ENCODE peak calls at places on chromosomes 11 and 22, in nine cellular contexts. One of them, this sample, is unnamed.

GRCh38 chr22:45934659-45935341 is 42.2 kb downstream of the WNT7B start:
- DNase-seq in transverse colon: no peak
- DNase-seq in SJCRH30: peak; percentile 23
- DNase-seq in breast epithelium: peak; percentile 62
- DNase-seq in upper lobe of right lung: no peak
- DNase-seq in effector memory CD4-positive, alpha-beta T cell: no peak
- DNase-seq in ovary: peak; percentile 46
- DNase-seq in naive thymus-derived CD4-positive, alpha-beta T cell: no peak
- DNase-seq in mesenchymal stem cell: peak; percentile 6
- DNase-seq in this sample: no peak

GRCh38 chr11:84097186-84097585 is 811.0 kb upstream of the CCDC90B start:
- DNase-seq in ovary: no peak
- DNase-seq in mesenchymal stem cell: no peak
- DNase-seq in effector memory CD4-positive, alpha-beta T cell: no peak
- DNase-seq in SJCRH30: no peak
- DNase-seq in breast epithelium: no peak
- DNase-seq in naive thymus-derived CD4-positive, alpha-beta T cell: no peak
- DNase-seq in transverse colon: no peak
- DNase-seq in upper lobe of right lung: no peak
- DNase-seq in this sample: no peak

GRCh38 chr22:37146507-37147180 is 3.1 kb downstream of the IL2RB start:
- DNase-seq in breast epithelium: no peak
- DNase-seq in naive thymus-derived CD4-positive, alpha-beta T cell: no peak
- DNase-seq in mesenchymal stem cell: no peak
- DNase-seq in upper lobe of right lung: no peak
- DNase-seq in SJCRH30: no peak
- DNase-seq in transverse colon: no peak
- DNase-seq in ovary: no peak
- DNase-seq in effector memory CD4-positive, alpha-beta T cell: no peak
- DNase-seq in this sample: no peak

GRCh38 chr11:126698576-126698975 is 302.0 kb downstream of the KIRREL3 start:
- DNase-seq in ovary: no peak
- DNase-seq in effector memory CD4-positive, alpha-beta T cell: no peak
- DNase-seq in mesenchymal stem cell: no peak
- DNase-seq in SJCRH30: no peak
- DNase-seq in naive thymus-derived CD4-positive, alpha-beta T cell: no peak
- DNase-seq in breast epithelium: no peak
- DNase-seq in transverse colon: no peak
- DNase-seq in upper lobe of right lung: no peak
- DNase-seq in this sample: no peak

GRCh38 chr11:62931501-62932278 is 10.5 kb upstream of the CHRM1 start:
- DNase-seq in ovary: no peak
- DNase-seq in naive thymus-derived CD4-positive, alpha-beta T cell: no peak
- DNase-seq in mesenchymal stem cell: no peak
- DNase-seq in upper lobe of right lung: no peak
- DNase-seq in effector memory CD4-positive, alpha-beta T cell: no peak
- DNase-seq in breast epithelium: no peak
- DNase-seq in SJCRH30: peak; percentile 44
- DNase-seq in transverse colon: no peak
- DNase-seq in this sample: no peak

GRCh38 chr22:36998620-36999351 is 20.5 kb downstream of the TST start:
- DNase-seq in SJCRH30: no peak
- DNase-seq in breast epithelium: no peak
- DNase-seq in naive thymus-derived CD4-positive, alpha-beta T cell: no peak
- DNase-seq in ovary: no peak
- DNase-seq in upper lobe of right lung: no peak
- DNase-seq in transverse colon: peak; percentile 44
- DNase-seq in mesenchymal stem cell: no peak
- DNase-seq in effector memory CD4-positive, alpha-beta T cell: no peak
- DNase-seq in this sample: no peak

GRCh38 chr11:16604784-16605439 is 133.5 kb upstream of the C11orf58 start:
- DNase-seq in ovary: peak; percentile 39
- DNase-seq in mesenchymal stem cell: peak; percentile 57
- DNase-seq in breast epithelium: no peak
- DNase-seq in transverse colon: peak; percentile 59
- DNase-seq in SJCRH30: peak; percentile 69
- DNase-seq in upper lobe of right lung: peak; percentile 82
- DNase-seq in naive thymus-derived CD4-positive, alpha-beta T cell: peak; percentile 17
- DNase-seq in effector memory CD4-positive, alpha-beta T cell: no peak
- DNase-seq in this sample: no peak

GRCh38 chr11:131186629-131187075 is 183.8 kb upstream of the NTM start:
- DNase-seq in breast epithelium: no peak
- DNase-seq in transverse colon: no peak
- DNase-seq in mesenchymal stem cell: no peak
- DNase-seq in upper lobe of right lung: no peak
- DNase-seq in SJCRH30: no peak
- DNase-seq in naive thymus-derived CD4-positive, alpha-beta T cell: no peak
- DNase-seq in ovary: no peak
- DNase-seq in effector memory CD4-positive, alpha-beta T cell: no peak
- DNase-seq in this sample: no peak

GRCh38 chr11:70618471-70619101 is 220.3 kb downstream of the CTTN start:
- DNase-seq in breast epithelium: no peak
- DNase-seq in transverse colon: peak; percentile 67
- DNase-seq in upper lobe of right lung: no peak
- DNase-seq in ovary: no peak
- DNase-seq in mesenchymal stem cell: no peak
- DNase-seq in naive thymus-derived CD4-positive, alpha-beta T cell: no peak
- DNase-seq in SJCRH30: no peak
- DNase-seq in effector memory CD4-positive, alpha-beta T cell: no peak
- DNase-seq in this sample: no peak

GRCh38 chr22:42074153-42074750 is at the start of gene PHETA2:
- DNase-seq in transverse colon: peak; percentile 63
- DNase-seq in mesenchymal stem cell: no peak
- DNase-seq in ovary: peak; percentile 75
- DNase-seq in naive thymus-derived CD4-positive, alpha-beta T cell: peak; percentile 46
- DNase-seq in breast epithelium: peak; percentile 60
- DNase-seq in effector memory CD4-positive, alpha-beta T cell: peak; percentile 44
- DNase-seq in upper lobe of right lung: peak; percentile 85
- DNase-seq in SJCRH30: no peak
- DNase-seq in this sample: peak; percentile 56

GRCh38 chr11:64447717-64448598 is 89.0 kb downstream of the RPS6KA4 start:
- DNase-seq in transverse colon: peak; percentile 36
- DNase-seq in effector memory CD4-positive, alpha-beta T cell: no peak
- DNase-seq in SJCRH30: peak; percentile 77
- DNase-seq in upper lobe of right lung: peak; percentile 68
- DNase-seq in naive thymus-derived CD4-positive, alpha-beta T cell: no peak
- DNase-seq in breast epithelium: no peak
- DNase-seq in mesenchymal stem cell: peak; percentile 57
- DNase-seq in ovary: no peak
- DNase-seq in this sample: no peak

GRCh38 chr22:23107487-23108323 is 34.1 kb downstream of the RSPH14 start:
- DNase-seq in SJCRH30: peak; percentile 51
- DNase-seq in mesenchymal stem cell: no peak
- DNase-seq in effector memory CD4-positive, alpha-beta T cell: no peak
- DNase-seq in naive thymus-derived CD4-positive, alpha-beta T cell: no peak
- DNase-seq in ovary: no peak
- DNase-seq in upper lobe of right lung: no peak
- DNase-seq in breast epithelium: no peak
- DNase-seq in transverse colon: peak; percentile 38
- DNase-seq in this sample: no peak

DNA sequence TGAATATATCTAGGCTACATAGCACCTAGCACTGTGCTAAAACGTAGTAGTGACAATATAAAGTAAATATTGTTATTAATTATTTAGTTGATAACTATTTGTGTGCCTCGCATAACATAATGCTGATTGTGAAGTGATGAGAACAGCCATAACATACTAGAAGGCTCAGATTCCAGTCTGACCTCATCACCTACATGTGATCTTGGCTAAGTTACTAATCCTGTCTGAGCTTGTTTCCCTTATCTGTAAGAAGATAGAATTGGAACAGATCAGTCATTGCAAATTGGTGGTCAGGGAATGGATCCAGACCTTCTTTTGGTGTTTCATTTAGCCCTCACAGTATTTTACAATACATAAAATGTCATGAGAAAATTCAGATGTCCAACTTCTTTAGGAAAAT is 103.4 kb upstream of the SEZ6L start:
- DNase-seq in upper lobe of right lung: no peak
- DNase-seq in ovary: no peak
- DNase-seq in naive thymus-derived CD4-positive, alpha-beta T cell: no peak
- DNase-seq in effector memory CD4-positive, alpha-beta T cell: no peak
- DNase-seq in mesenchymal stem cell: no peak
- DNase-seq in breast epithelium: no peak
- DNase-seq in SJCRH30: no peak
- DNase-seq in transverse colon: no peak
- DNase-seq in this sample: no peak
- H3K27ac ChIP-seq in upper lobe of right lung: no peak overlapping the region
- H3K27ac ChIP-seq in ovary: no peak overlapping the region
- H3K27ac ChIP-seq in naive thymus-derived CD4-positive, alpha-beta T cell: no peak overlapping the region
- H3K27ac ChIP-seq in effector memory CD4-positive, alpha-beta T cell: no peak overlapping the region
- H3K27ac ChIP-seq in mesenchymal stem cell: no peak overlapping the region
- H3K27ac ChIP-seq in breast epithelium: no peak overlapping the region
- H3K27ac ChIP-seq in SJCRH30: no peak overlapping the region
- H3K27ac ChIP-seq in transverse colon: no peak overlapping the region
- H3K27ac ChIP-seq in this sample: no peak overlapping the region

DNA sequence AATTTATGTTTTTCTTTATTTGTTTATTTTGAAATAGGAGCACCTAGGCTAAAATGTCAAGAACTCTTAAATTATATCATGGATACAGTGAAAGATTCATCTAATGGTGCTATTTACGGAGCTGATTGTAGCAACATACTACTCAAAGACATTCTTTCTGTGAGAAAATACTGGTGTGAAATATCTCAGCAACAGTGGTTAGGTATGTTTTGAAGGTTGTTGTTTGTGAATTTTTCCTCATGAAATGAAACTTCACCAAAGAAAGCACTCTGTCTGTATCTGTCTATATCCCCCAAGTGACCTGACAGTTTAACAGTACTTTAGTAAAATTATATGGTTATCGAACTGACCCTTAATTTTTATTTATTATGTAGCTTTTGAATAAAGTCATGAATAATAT is 12.8 kb downstream of the ATM start:
- DNase-seq in naive thymus-derived CD4-positive, alpha-beta T cell: no peak
- DNase-seq in effector memory CD4-positive, alpha-beta T cell: no peak
- DNase-seq in transverse colon: no peak
- DNase-seq in ovary: no peak
- DNase-seq in upper lobe of right lung: no peak
- DNase-seq in SJCRH30: no peak
- DNase-seq in breast epithelium: no peak
- DNase-seq in mesenchymal stem cell: no peak
- DNase-seq in this sample: no peak
- H3K4me1 ChIP-seq in naive thymus-derived CD4-positive, alpha-beta T cell: peaks cover 90% of the 10 kb centered on the region
- H3K4me1 ChIP-seq in effector memory CD4-positive, alpha-beta T cell: peaks cover 54% of the 10 kb centered on the region
- H3K4me1 ChIP-seq in transverse colon: no peaks in the 10 kb centered on the region
- H3K4me1 ChIP-seq in ovary: no peaks in the 10 kb centered on the region
- H3K4me1 ChIP-seq in upper lobe of right lung: peaks cover 7% of the 10 kb centered on the region
- H3K4me1 ChIP-seq in SJCRH30: no peaks in the 10 kb centered on the region
- H3K4me1 ChIP-seq in breast epithelium: no peaks in the 10 kb centered on the region
- H3K4me1 ChIP-seq in mesenchymal stem cell: no peaks in the 10 kb centered on the region
- H3K4me1 ChIP-seq in this sample: peaks cover 97% of the 10 kb centered on the region

DNA sequence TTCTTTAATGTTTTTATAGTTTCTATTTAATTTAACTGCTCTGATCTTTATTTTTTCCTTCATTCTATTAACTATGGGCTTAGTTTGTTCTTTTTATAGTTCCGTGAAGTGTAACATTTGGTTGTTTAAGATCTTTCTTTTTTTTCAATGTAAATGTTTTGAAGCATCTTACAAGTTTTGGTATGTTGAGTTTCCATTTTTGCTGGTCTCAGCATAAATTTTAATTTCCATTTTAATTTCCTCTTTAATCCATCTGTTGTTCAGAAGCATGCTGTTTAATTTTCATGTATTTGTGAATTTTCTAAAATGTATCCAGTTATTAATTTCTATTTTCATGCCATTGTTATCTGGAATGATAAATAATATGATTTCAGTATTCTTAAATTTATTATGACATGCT is 17.0 kb upstream of the GLYATL2 start:
- DNase-seq in ovary: no peak
- DNase-seq in SJCRH30: no peak
- DNase-seq in breast epithelium: no peak
- DNase-seq in upper lobe of right lung: no peak
- DNase-seq in effector memory CD4-positive, alpha-beta T cell: no peak
- DNase-seq in naive thymus-derived CD4-positive, alpha-beta T cell: no peak
- DNase-seq in transverse colon: no peak
- DNase-seq in mesenchymal stem cell: no peak
- DNase-seq in this sample: no peak
- H3K9me3 ChIP-seq in ovary: no peaks in the 10 kb centered on the region
- H3K9me3 ChIP-seq in SJCRH30: no peaks in the 10 kb centered on the region
- H3K9me3 ChIP-seq in breast epithelium: no peaks in the 10 kb centered on the region
- H3K9me3 ChIP-seq in upper lobe of right lung: no peaks in the 10 kb centered on the region
- H3K9me3 ChIP-seq in effector memory CD4-positive, alpha-beta T cell: no peaks in the 10 kb centered on the region
- H3K9me3 ChIP-seq in naive thymus-derived CD4-positive, alpha-beta T cell: no peaks in the 10 kb centered on the region
- H3K9me3 ChIP-seq in transverse colon: no peaks in the 10 kb centered on the region
- H3K9me3 ChIP-seq in mesenchymal stem cell: peaks cover 14% of the 10 kb centered on the region
- H3K9me3 ChIP-seq in this sample: no peaks in the 10 kb centered on the region

DNA sequence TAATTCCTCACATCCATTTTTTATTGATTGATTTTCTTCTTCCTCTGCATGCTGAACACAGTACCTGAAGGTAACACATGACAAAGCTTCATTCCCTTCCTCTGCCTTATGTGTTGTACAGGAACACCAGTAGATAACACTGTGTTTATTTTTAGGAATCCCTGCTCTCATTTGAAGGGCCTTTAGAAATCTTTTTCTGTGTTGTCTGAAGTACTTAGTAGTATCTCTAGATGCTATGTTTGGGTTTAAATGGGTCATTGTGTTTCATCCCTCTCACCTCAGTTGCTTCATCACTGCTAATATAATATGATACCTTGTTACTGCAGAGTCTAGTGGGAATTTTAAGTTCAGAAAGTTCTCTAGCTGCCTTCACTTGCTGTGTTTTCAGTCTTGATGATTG is 10.2 kb downstream of the MADD start:
- DNase-seq in SJCRH30: no peak
- DNase-seq in naive thymus-derived CD4-positive, alpha-beta T cell: no peak
- DNase-seq in transverse colon: no peak
- DNase-seq in ovary: no peak
- DNase-seq in breast epithelium: no peak
- DNase-seq in mesenchymal stem cell: no peak
- DNase-seq in upper lobe of right lung: no peak
- DNase-seq in effector memory CD4-positive, alpha-beta T cell: no peak
- DNase-seq in this sample: no peak
- H3K27ac ChIP-seq in SJCRH30: no peak overlapping the region
- H3K27ac ChIP-seq in naive thymus-derived CD4-positive, alpha-beta T cell: no peak overlapping the region
- H3K27ac ChIP-seq in transverse colon: no peak overlapping the region
- H3K27ac ChIP-seq in ovary: no peak overlapping the region
- H3K27ac ChIP-seq in breast epithelium: no peak overlapping the region
- H3K27ac ChIP-seq in mesenchymal stem cell: no peak overlapping the region
- H3K27ac ChIP-seq in upper lobe of right lung: no peak overlapping the region
- H3K27ac ChIP-seq in effector memory CD4-positive, alpha-beta T cell: no peak overlapping the region
- H3K27ac ChIP-seq in this sample: no peak overlapping the region